ENCODE peak calls at places on chromosomes 2 and 18, in five cellular contexts. D, W, E, Q and O are unnamed samples.

GRCh38 chr2:96553176-96553956 is 16.8 kb downstream of the ARID5A start:
- DNase-seq in D (no peak), W (no peak), E (no peak), Q (no peak), O (no peak)

GRCh38 chr2:40197121-40197520 is 254.8 kb downstream of the SLC8A1 start:
- DNase-seq in D (no peak), W (no peak), E (no peak), Q (no peak), O (no peak)

GRCh38 chr2:230981704-230982103 is 14.2 kb upstream of the SPATA3 start:
- DNase-seq in D (no peak), W (no peak), E (no peak), Q (no peak), O (no peak)

GRCh38 chr2:109201465-109202420 is 72.7 kb downstream of the SH3RF3 start:
- DNase-seq in D (no peak), W (no peak), E (no peak), Q (no peak), O (no peak)

GRCh38 chr2:112474844-112475486 is 7.0 kb upstream of the TTL start:
- DNase-seq in D (no peak), W (peak), E (no peak), Q (peak), O (no peak)

GRCh38 chr2:43898134-43898957 is 59.6 kb downstream of the ABCG8 start:
- DNase-seq in D (no peak), W (no peak), E (peak), Q (no peak), O (peak)

GRCh38 chr2:179932786-179933185 is 71.4 kb upstream of the ZNF385B start:
- DNase-seq in D (no peak), W (no peak), E (no peak), Q (peak), O (no peak)

GRCh38 chr2:152541712-152542111 is 175.5 kb downstream of the PRPF40A start:
- DNase-seq in D (no peak), W (no peak), E (no peak), Q (no peak), O (no peak)

GRCh38 chr18:48913201-48913600 is 37.6 kb downstream of the SMAD7 start:
- DNase-seq in D (peak), W (no peak), E (no peak), Q (no peak), O (no peak)

GRCh38 chr2:134447669-134448068 is 193.8 kb downstream of the MGAT5 start:
- DNase-seq in D (no peak), W (no peak), E (no peak), Q (no peak), O (no peak)

GRCh38 chr2:45052388-45052928 is 43.2 kb upstream of the SIX2 start:
- DNase-seq in D (no peak), W (no peak), E (no peak), Q (no peak), O (no peak)

GRCh38 chr2:99708231-99708630 is 218.4 kb upstream of the REV1 start:
- DNase-seq in D (no peak), W (no peak), E (no peak), Q (no peak), O (no peak)

GRCh38 chr2:84631047-84631446 is 114.7 kb downstream of the DNAH6 start:
- DNase-seq in D (no peak), W (peak), E (no peak), Q (peak), O (peak)

GRCh38 chr2:239106314-239106908 is 258.5 kb downstream of the TWIST2 start:
- DNase-seq in D (peak), W (peak), E (no peak), Q (peak), O (peak)

GRCh38 chr18:48547456-48548403 is 8.9 kb downstream of the CTIF start:
- DNase-seq in D (peak), W (peak), E (no peak), Q (peak), O (peak)

GRCh38 chr2:69380072-69380917 is 6.7 kb downstream of the GFPT1 start:
- DNase-seq in D (no peak), W (no peak), E (no peak), Q (peak), O (peak)

GRCh38 chr2:169090133-169090820 is 20.9 kb downstream of the DHRS9 start:
- DNase-seq in D (no peak), W (no peak), E (no peak), Q (no peak), O (no peak)

GRCh38 chr2:54524236-54524991 is 68.3 kb downstream of the SPTBN1 start:
- DNase-seq in D (no peak), W (peak), E (no peak), Q (peak), O (peak)

GRCh38 chr2:19357383-19358241 is 811 bp downstream of the OSR1 start:
- DNase-seq in D (no peak), W (peak), E (peak), Q (peak), O (peak)

GRCh38 chr2:120531365-120531764 is 185.4 kb downstream of the INHBB start:
- DNase-seq in D (no peak), W (no peak), E (no peak), Q (peak), O (peak)

GRCh38 chr2:55843096-55843991 is 80.2 kb downstream of the EFEMP1 start:
- DNase-seq in D (no peak), W (peak), E (no peak), Q (peak), O (peak)

GRCh38 chr2:186714611-186715010 is 20.8 kb downstream of the FAM171B start:
- DNase-seq in D (no peak), W (no peak), E (no peak), Q (no peak), O (no peak)

GRCh38 chr18:41113885-41114482 is 841.0 kb upstream of the PIK3C3 start:
- DNase-seq in D (no peak), W (no peak), E (no peak), Q (peak), O (no peak)

GRCh38 chr2:177466337-177467195 is 74.0 kb downstream of the AGPS start:
- DNase-seq in D (peak), W (peak), E (no peak), Q (no peak), O (no peak)

GRCh38 chr18:3214855-3215637 is 4.7 kb downstream of the MYOM1 start:
- DNase-seq in D (no peak), W (no peak), E (no peak), Q (no peak), O (no peak)

GRCh38 chr2:8149985-8150547 is 531.8 kb upstream of the ID2 start:
- DNase-seq in D (peak), W (no peak), E (no peak), Q (no peak), O (peak)

GRCh38 chr18:8571399-8571798 is 37.8 kb upstream of the RAB12 start:
- DNase-seq in D (no peak), W (no peak), E (no peak), Q (no peak), O (no peak)

GRCh38 chr2:100054426-100054825 is 88.0 kb downstream of the AFF3 start:
- DNase-seq in D (no peak), W (no peak), E (no peak), Q (no peak), O (no peak)

GRCh38 chr2:173359231-173359630 is 4.6 kb downstream of the CDCA7 start:
- DNase-seq in D (no peak), W (no peak), E (no peak), Q (no peak), O (no peak)

GRCh38 chr2:24469148-24469547 is 21.9 kb upstream of the NCOA1 start:
- DNase-seq in D (no peak), W (no peak), E (no peak), Q (no peak), O (no peak)

GRCh38 chr2:232937278-232937906 is 67.3 kb downstream of the SNORC start:
- DNase-seq in D (no peak), W (peak), E (no peak), Q (peak), O (peak)

GRCh38 chr2:200509608-200510433 is at the start of gene KCTD18:
- DNase-seq in D (peak), W (peak), E (peak), Q (peak), O (peak)

GRCh38 chr2:229176136-229176535 is 95.0 kb downstream of the PID1 start:
- DNase-seq in D (no peak), W (no peak), E (no peak), Q (no peak), O (no peak)

GRCh38 chr2:235595420-235596010 is 101.7 kb downstream of the AGAP1 start:
- DNase-seq in D (peak), W (peak), E (no peak), Q (peak), O (peak)

GRCh38 chr18:63137999-63138448 is 181.5 kb downstream of the BCL2 start:
- DNase-seq in D (no peak), W (no peak), E (no peak), Q (no peak), O (no peak)